ENCODE peak calls at places on chromosome 2, in ten cellular contexts. I, Z, B, L, K, G, Q, V, C and T are unnamed samples. For H3K4me1, the result is how much of the 10 kb centered on the place peaks cover.

GRCh38 chr2:5846881-5847280 is 154.7 kb downstream of the SOX11 start:
- DNase-seq in I (peak), Z (no peak), B (peak), L (no peak), K (no peak), G (no peak), Q (no peak), V (no peak), C (no peak), T (no peak)

GRCh38 chr2:658426-658825 is 18.8 kb downstream of the TMEM18 start:
- DNase-seq in I (no peak), Z (no peak), B (no peak), L (no peak), K (no peak), G (no peak), Q (no peak), V (no peak), C (no peak), T (no peak)

GRCh38 chr2:45833968-45834344 is 182.5 kb downstream of the PRKCE start:
- DNase-seq in I (no peak), Z (no peak), B (no peak), L (no peak), K (no peak), G (peak), Q (no peak), V (no peak), C (no peak), T (no peak)

GRCh38 chr2:240894006-240894405 is 1.9 kb downstream of the MAB21L4 start:
- DNase-seq in I (no peak), Z (no peak), B (no peak), L (no peak), K (no peak), G (no peak), Q (no peak), V (no peak), C (no peak), T (no peak)

GRCh38 chr2:24970483-24971299 is 1.1 kb downstream of the DNAJC27 start:
- DNase-seq in I (peak), Z (peak), B (peak), L (no peak), K (no peak), G (no peak), Q (no peak), V (peak), C (no peak), T (no peak)

GRCh38 chr2:106886916-106887758 is 1.2 kb upstream of the ST6GAL2 start:
- DNase-seq in I (no peak), Z (peak), B (peak), L (peak), K (peak), G (no peak), Q (no peak), V (no peak), C (peak), T (peak)

GRCh38 chr2:133666621-133667020 is 98.4 kb upstream of the NCKAP5 start:
- DNase-seq in I (peak), Z (no peak), B (no peak), L (no peak), K (no peak), G (no peak), Q (no peak), V (no peak), C (no peak), T (no peak)

GRCh38 chr2:239378918-239379640 is 21.7 kb downstream of the HDAC4 start:
- DNase-seq in I (no peak), Z (no peak), B (no peak), L (no peak), K (no peak), G (no peak), Q (no peak), V (peak), C (peak), T (peak)

GRCh38 chr2:213188971-213189899 is 37.8 kb upstream of the IKZF2 start:
- DNase-seq in I (peak), Z (no peak), B (peak), L (no peak), K (no peak), G (no peak), Q (no peak), V (no peak), C (no peak), T (peak)

GRCh38 chr2:16581241-16581640 is 84.4 kb downstream of the CYRIA start:
- DNase-seq in I (no peak), Z (no peak), B (no peak), L (no peak), K (no peak), G (no peak), Q (no peak), V (no peak), C (no peak), T (no peak)

GRCh38 chr2:236922061-236922460 is 163.6 kb upstream of the COPS8 start:
- DNase-seq in I (no peak), Z (no peak), B (no peak), L (no peak), K (no peak), G (no peak), Q (no peak), V (no peak), C (no peak), T (no peak)

GRCh38 chr2:189659734-189660133 is 1.5 kb upstream of the ASNSD1 start:
- DNase-seq in I (peak), Z (no peak), B (peak), L (no peak), K (no peak), G (no peak), Q (no peak), V (no peak), C (no peak), T (no peak)

GRCh38 chr2:180890781-180891180 is 89.6 kb upstream of the UBE2E3 start:
- DNase-seq in I (peak), Z (no peak), B (peak), L (no peak), K (no peak), G (no peak), Q (no peak), V (no peak), C (no peak), T (no peak)

GRCh38 chr2:23250371-23250770 is 134.6 kb upstream of the KLHL29 start:
- DNase-seq in I (no peak), Z (no peak), B (no peak), L (no peak), K (peak), G (no peak), Q (no peak), V (no peak), C (no peak), T (no peak)

GRCh38 chr2:127570282-127571250 is 35.1 kb downstream of the MYO7B start:
- DNase-seq in I (peak), Z (no peak), B (peak), L (no peak), K (peak), G (no peak), Q (peak), V (peak), C (peak), T (no peak)

GRCh38 chr2:134246154-134246874 is 7.6 kb upstream of the MGAT5 start:
- DNase-seq in I (no peak), Z (no peak), B (no peak), L (no peak), K (no peak), G (peak), Q (no peak), V (no peak), C (no peak), T (no peak)

GRCh38 chr2:16615687-16616615 is 49.7 kb downstream of the CYRIA start:
- DNase-seq in I (no peak), Z (peak), B (no peak), L (no peak), K (peak), G (no peak), Q (no peak), V (peak), C (no peak), T (no peak)

GRCh38 chr2:28528206-28528605 is 32.3 kb downstream of the PLB1 start:
- DNase-seq in I (no peak), Z (no peak), B (no peak), L (no peak), K (peak), G (no peak), Q (no peak), V (no peak), C (no peak), T (no peak)

GRCh38 chr2:202149953-202150352 is 76.9 kb downstream of the KIAA2012 start:
- DNase-seq in I (no peak), Z (no peak), B (peak), L (no peak), K (no peak), G (no peak), Q (no peak), V (no peak), C (no peak), T (no peak)

GRCh38 chr2:12685956-12686355 is 30.8 kb upstream of the TRIB2 start:
- DNase-seq in I (no peak), Z (no peak), B (no peak), L (no peak), K (no peak), G (no peak), Q (no peak), V (no peak), C (no peak), T (no peak)

GRCh38 chr2:232988444-232988843 is 24.6 kb downstream of the NGEF start:
- DNase-seq in I (peak), Z (peak), B (peak), L (peak), K (no peak), G (no peak), Q (no peak), V (no peak), C (peak), T (no peak)

GRCh38 chr2:207504513-207505171 is 25.1 kb upstream of the CREB1 start:
- DNase-seq in I (peak), Z (no peak), B (peak), L (no peak), K (peak), G (no peak), Q (no peak), V (no peak), C (no peak), T (no peak)

GRCh38 chr2:145927398-145927951 is 1407.6 kb upstream of the ZEB2 start:
- DNase-seq in I (no peak), Z (no peak), B (no peak), L (no peak), K (no peak), G (no peak), Q (no peak), V (no peak), C (no peak), T (no peak)

GRCh38 chr2:140027320-140027719 is 1247.1 kb upstream of the NXPH2 start:
- DNase-seq in I (no peak), Z (no peak), B (no peak), L (no peak), K (no peak), G (no peak), Q (no peak), V (no peak), C (no peak), T (no peak)

GRCh38 chr2:70411489-70412081 is 109.7 kb upstream of the FAM136A start:
- DNase-seq in I (no peak), Z (no peak), B (no peak), L (no peak), K (no peak), G (no peak), Q (no peak), V (no peak), C (no peak), T (no peak)

GRCh38 chr2:26002617-26003310 is 20.5 kb upstream of the KIF3C start:
- DNase-seq in I (no peak), Z (no peak), B (no peak), L (no peak), K (no peak), G (no peak), Q (no peak), V (no peak), C (no peak), T (peak)

GRCh38 chr2:65919579-65920188 is 487.3 kb upstream of the SPRED2 start:
- DNase-seq in I (no peak), Z (no peak), B (no peak), L (no peak), K (no peak), G (no peak), Q (no peak), V (no peak), C (no peak), T (no peak)

GRCh38 chr2:65917990-65918389 is 485.6 kb upstream of the SPRED2 start:
- DNase-seq in I (no peak), Z (no peak), B (no peak), L (no peak), K (no peak), G (no peak), Q (no peak), V (no peak), C (no peak), T (no peak)

GRCh38 chr2:65920659-65921058 is 488.3 kb upstream of the SPRED2 start:
- DNase-seq in I (no peak), Z (no peak), B (no peak), L (no peak), K (no peak), G (no peak), Q (no peak), V (no peak), C (no peak), T (no peak)

GRCh38 chr2:65916785-65917295 is 484.4 kb upstream of the SPRED2 start:
- DNase-seq in I (no peak), Z (no peak), B (no peak), L (no peak), K (no peak), G (no peak), Q (no peak), V (no peak), C (no peak), T (no peak)

GRCh38 chr2:65918760-65919187 is 486.4 kb upstream of the SPRED2 start:
- DNase-seq in I (no peak), Z (no peak), B (no peak), L (no peak), K (no peak), G (no peak), Q (no peak), V (no peak), C (no peak), T (no peak)
- TF ChIP-seq CTCF in I (no peak), Z (no peak), B (no peak), L (no peak), K (no peak), G (no peak), Q (no peak), V (no peak), C (no peak), T (no peak)

GRCh38 chr2:32064021-32064678 is 794 bp downstream of the SPAST start:
- DNase-seq in I (no peak), Z (peak), B (no peak), L (no peak), K (no peak), G (peak), Q (no peak), V (peak), C (no peak), T (no peak)
- H3K4me1 ChIP-seq in I (under half), Z (under half), B (under half), L (under half), K (under half), G (under half), Q (under half), V (under half), C (under half), T (under half)

DNA sequence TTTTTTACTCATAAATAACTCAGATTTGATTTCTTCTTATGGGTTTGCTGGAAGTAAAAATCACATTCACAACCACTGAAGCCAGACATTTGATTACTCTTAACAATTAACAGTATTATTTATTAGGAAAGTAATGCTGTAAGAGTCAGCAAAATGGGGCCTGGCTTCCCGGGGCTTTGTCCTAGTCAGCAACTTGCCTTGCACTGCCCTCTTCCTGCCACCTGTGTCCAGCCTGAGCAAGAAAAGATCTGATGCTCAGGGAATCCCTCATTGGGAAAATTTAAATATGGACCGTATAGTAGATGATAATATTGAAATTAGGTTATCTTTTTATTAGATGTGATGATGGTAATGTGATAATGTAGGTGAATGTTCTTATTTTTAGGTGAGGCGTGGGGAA is 30.8 kb upstream of the ACYP2 start:
- DNase-seq in I (peak), Z (no peak), B (peak), L (no peak), K (no peak), G (no peak), Q (no peak), V (no peak), C (no peak), T (no peak)
- TF ChIP-seq CTCF in I (peak), Z (no peak), B (peak), L (no peak), K (no peak), G (no peak), Q (no peak), V (no peak), C (no peak), T (peak)

DNA sequence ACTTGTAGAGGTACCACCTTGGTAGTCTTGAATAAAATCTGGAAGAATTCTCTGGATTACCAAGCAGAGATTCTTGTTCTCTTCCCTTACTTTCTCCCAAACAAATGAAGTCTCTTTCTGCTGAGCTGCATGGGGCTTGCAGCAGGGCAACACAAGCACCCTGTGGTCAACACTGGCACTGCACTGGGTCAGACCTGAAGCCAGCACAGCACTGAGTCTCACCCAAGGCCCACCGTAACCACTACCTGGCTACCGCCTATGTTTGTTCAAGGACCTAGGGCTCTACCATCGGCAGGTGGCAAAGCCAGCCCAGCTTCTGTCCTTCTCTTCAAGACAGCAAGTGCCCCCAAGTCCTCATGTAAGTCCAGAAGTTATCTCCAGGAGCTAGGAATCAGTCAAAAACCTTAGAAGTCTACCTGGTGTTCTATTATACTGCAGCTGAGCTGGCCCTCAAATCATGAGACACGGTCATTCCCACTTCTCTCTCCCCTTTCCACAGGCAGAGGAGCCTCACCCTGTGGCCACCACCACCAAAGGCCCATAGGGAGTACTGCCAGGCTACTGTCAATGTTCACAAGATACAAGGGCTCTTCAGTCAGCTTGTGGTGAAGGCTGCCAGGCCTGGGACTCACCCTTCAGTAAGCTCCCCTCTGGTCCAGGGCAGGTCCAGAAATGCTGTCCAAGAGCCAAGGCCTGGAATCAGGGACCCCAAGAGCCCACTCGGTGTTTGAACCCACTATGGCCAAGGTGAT is 18.4 kb downstream of the VPS54 start:
- DNase-seq in I (no peak), Z (no peak), B (no peak), L (no peak), K (no peak), G (no peak), Q (no peak), V (no peak), C (no peak), T (no peak)
- H3K4me1 ChIP-seq in I (under half), Z (under half), B (under half), L (under half), K (under half), G (under half), Q (under half), V (under half), C (under half), T (under half)

GRCh38 chr2:219175928-219176817 is 552 bp downstream of the CNPPD1 start:
- DNase-seq in I (peak), Z (peak), B (peak), L (peak), K (peak), G (peak), Q (peak), V (peak), C (no peak), T (peak)
- TF ChIP-seq CTCF in I (peak), Z (no peak), B (no peak), L (peak), K (no peak), G (no peak), Q (no peak), V (no peak), C (no peak), T (peak)